ENCODE peak calls at places on chromosomes 7 and 10, in four cellular contexts. P, D, I and O are unnamed samples.

GRCh38 chr7:42096681-42097637 is 140.1 kb downstream of the GLI3 start:
- DNase-seq in I (no peak), D (no peak), P (no peak), O (no peak)

GRCh38 chr10:8279598-8279997 is 225.1 kb downstream of the GATA3 start:
- DNase-seq in I (no peak), D (no peak), P (no peak), O (no peak)

GRCh38 chr10:112363696-112364688 is 9.9 kb upstream of the ACSL5 start:
- DNase-seq in D (no peak), P (no peak), I (no peak), O (no peak)

GRCh38 chr7:151773795-151774194 is 103.1 kb downstream of the PRKAG2 start:
- DNase-seq in D (no peak), P (no peak), I (no peak), O (no peak)

GRCh38 chr7:150335101-150335773 is 6.2 kb downstream of the RARRES2 start:
- DNase-seq in P (no peak), D (peak; percentile 65), I (no peak), O (no peak)

GRCh38 chr7:80918406-80918805 is 445 bp downstream of the SEMA3C start:
- DNase-seq in D (no peak), P (no peak), I (no peak), O (no peak)

GRCh38 chr10:60818134-60818770 is 40.0 kb downstream of the CDK1 start:
- DNase-seq in D (no peak), P (no peak), I (no peak), O (no peak)

GRCh38 chr7:27684491-27684890 is 21.8 kb upstream of the HIBADH start:
- DNase-seq in P (no peak), I (no peak), D (no peak), O (no peak)

GRCh38 chr7:151503902-151504714 is 15.6 kb downstream of the RHEB start:
- DNase-seq in P (peak; percentile 71), I (no peak), D (peak; percentile 42), O (no peak)

GRCh38 chr7:79414910-79415309 is 38.6 kb downstream of the MAGI2 start:
- DNase-seq in I (no peak), D (no peak), P (no peak), O (no peak)

GRCh38 chr7:74656421-74656910 is 1.1 kb upstream of the GTF2I start:
- DNase-seq in P (no peak), I (peak; percentile 36), D (peak; percentile 49), O (peak; percentile 40)

GRCh38 chr10:128029280-128029618 is 97.0 kb downstream of the MKI67 start:
- DNase-seq in I (no peak), D (no peak), P (no peak), O (no peak)

GRCh38 chr10:15325243-15326002 is 45.7 kb downstream of the FAM171A1 start:
- DNase-seq in D (no peak), I (no peak), P (peak; percentile 4), O (no peak)

GRCh38 chr10:3424102-3424803 is 251.7 kb upstream of the PITRM1 start:
- DNase-seq in I (no peak), D (peak; percentile 18), P (no peak), O (no peak)

GRCh38 chr7:94289071-94289470 is 105.6 kb upstream of the COL1A2 start:
- DNase-seq in P (no peak), I (no peak), D (peak; percentile 50), O (no peak)

GRCh38 chr10:35821339-35821911 is 179.3 kb upstream of the FZD8 start:
- DNase-seq in I (no peak), D (no peak), P (no peak), O (peak; percentile 20)

GRCh38 chr7:107982918-107983389 is 20.0 kb downstream of the LAMB1 start:
- DNase-seq in P (no peak), I (no peak), D (no peak), O (no peak)

GRCh38 chr10:37728830-37729229 is 128.6 kb downstream of the ZNF248 start:
- DNase-seq in I (no peak), D (no peak), P (no peak), O (no peak)

GRCh38 chr7:42972703-42973500 is 40.7 kb downstream of the MRPL32 start:
- DNase-seq in P (no peak), I (no peak), D (peak; percentile 4), O (no peak)

GRCh38 chr10:62990126-62990525 is 143.0 kb upstream of the NRBF2 start:
- DNase-seq in D (no peak), P (no peak), I (no peak), O (no peak)

GRCh38 chr10:33876547-33877400 is 542.3 kb upstream of the NRP1 start:
- DNase-seq in P (peak; percentile 54), D (no peak), I (no peak), O (no peak)

GRCh38 chr7:151012921-151013347 is 11.4 kb downstream of the ATG9B start:
- DNase-seq in D (no peak), I (no peak), P (no peak), O (no peak)

GRCh38 chr10:46220187-46220586 is 66.6 kb upstream of the ANTXRL start:
- DNase-seq in I (no peak), D (no peak), P (no peak), O (no peak)

GRCh38 chr10:46222364-46222935 is 64.3 kb upstream of the ANTXRL start:
- DNase-seq in I (no peak), P (no peak), D (no peak), O (no peak)

GRCh38 chr10:46218921-46219320 is 67.9 kb upstream of the ANTXRL start:
- DNase-seq in D (no peak), I (no peak), P (no peak), O (no peak)

GRCh38 chr10:46223064-46223480 is 63.7 kb upstream of the ANTXRL start:
- DNase-seq in D (no peak), P (no peak), I (no peak), O (no peak)

DNA sequence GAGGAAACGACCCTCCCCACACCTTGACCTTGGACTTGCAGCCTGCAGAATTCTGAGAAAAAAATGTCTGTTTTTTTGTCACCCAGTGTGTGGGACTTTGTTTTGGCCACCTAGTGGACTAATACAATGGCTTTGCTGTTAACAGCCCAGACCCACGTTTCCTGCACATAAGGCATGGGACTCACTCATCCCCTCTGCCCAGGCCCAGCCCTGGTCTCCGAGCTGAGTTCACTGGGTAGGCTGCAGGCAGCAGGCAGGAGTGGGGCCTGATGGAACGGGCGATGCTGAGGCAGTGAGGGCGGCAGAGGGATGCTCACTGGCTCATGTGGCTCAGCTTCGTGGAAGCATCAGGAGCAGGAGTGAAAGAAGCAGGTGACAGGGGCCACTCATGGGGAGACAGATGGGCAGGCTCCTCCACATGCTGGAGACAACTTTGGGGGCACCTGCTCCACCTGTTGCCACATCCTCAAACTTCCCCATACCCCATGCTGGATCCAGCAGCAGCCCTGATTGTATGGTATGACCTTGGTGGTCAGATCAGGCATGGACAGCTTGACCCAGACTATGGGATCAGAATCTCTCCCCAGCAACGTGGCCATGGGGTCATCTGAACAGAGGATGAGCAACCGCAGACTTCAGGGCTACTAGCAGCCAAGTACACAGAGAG is 65.8 kb upstream of the ANTXRL start:
- DNase-seq in I (no peak), P (no peak), D (no peak), O (no peak)
- TF ChIP-seq CTCF in I (no peak), P (no peak), D (no peak), O (peak; percentile 7)

GRCh38 chr10:136465-136762 is 1.2 kb downstream of the ZMYND11 start:
- DNase-seq in D (no peak), I (no peak), P (no peak), O (no peak)

GRCh38 chr10:135601-136464 is 578 bp downstream of the ZMYND11 start:
- DNase-seq in I (peak; percentile 47), D (peak; percentile 63), P (no peak), O (peak; percentile 77)

GRCh38 chr10:132961-133898 is 2.0 kb upstream of the ZMYND11 start:
- DNase-seq in I (no peak), P (no peak), D (no peak), O (no peak)

GRCh38 chr10:134205-134742 is 981 bp upstream of the ZMYND11 start:
- DNase-seq in I (peak; percentile 24), D (no peak), P (no peak), O (no peak)

DNA sequence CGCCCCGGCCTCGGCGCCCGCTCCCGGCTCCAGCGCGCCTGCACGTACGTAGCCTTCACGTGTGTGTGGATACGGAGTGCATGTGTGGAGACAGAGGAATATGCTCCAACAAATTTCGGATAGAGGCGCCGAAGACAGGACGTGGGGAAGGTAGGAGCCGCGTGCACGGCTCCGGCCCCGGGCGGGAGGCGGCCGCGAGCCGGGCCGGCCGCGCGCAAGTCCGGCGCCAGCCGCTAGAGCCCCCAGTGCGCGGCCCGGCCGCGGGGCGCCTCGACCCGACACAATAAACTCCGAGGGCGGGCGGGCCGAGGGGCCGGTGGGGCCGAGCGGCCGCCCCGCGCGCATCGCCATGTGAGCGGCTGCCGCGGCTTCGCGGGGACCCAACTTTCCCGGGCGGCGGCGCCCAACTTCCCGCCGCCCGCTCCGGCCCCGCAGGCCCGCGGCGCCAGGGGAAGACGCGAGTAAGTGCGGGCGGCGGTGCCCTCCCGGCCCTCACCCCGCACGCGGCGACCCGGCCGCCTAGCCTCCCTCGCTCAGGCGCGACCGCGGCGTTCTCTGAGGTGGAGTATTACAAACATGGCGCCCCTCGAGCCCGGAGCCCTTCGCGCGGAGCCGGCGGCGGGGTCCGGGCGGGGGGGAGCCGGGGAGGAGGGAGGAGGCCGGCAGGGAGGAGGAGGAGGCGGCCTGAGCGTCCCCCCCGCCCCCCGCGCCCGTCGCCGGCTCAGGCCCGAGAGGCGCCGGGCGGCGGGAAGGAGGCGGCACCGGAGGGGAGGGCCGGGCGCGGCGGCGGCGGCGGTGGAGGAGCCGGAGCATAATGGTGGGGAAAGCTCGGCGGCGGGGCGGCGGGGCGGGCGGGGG is at the start of gene ZMYND11:
- DNase-seq in P (no peak), D (peak; percentile 73), I (peak; percentile 57), O (peak; percentile 80)
- H3K4me3 ChIP-seq in P (peak within 1 kb of the TSS; percentile 53), D (peak within 1 kb of the TSS; percentile 82), I (peak within 1 kb of the TSS; percentile 56), O (peak within 1 kb of the TSS; percentile 85)

DNA sequence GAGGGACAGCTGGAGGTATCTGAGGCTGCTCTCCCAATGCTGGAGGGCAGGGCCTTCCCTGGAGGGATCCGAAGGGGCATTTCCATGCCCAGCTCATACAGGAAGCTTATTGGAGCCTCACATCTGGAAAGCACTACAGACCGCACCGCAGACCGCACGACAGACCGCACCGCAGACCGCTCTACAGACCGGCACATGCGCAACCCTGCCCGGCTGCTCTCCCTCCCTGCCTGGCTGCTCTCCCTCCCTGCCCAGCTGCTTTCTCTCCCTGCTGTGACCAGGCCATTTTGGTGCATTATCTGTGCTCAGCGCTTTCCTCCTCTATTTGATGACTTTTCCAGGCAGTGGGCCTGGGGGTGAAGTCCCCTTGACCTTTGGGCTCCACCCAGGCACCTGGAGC is 39.6 kb upstream of the EN2 start:
- DNase-seq in I (no peak), P (no peak), D (no peak), O (no peak)
- H3K27me3 ChIP-seq in I (peaks cover 3% of the 10 kb centered on the region), P (no peaks in the 10 kb centered on the region), D (no peaks in the 10 kb centered on the region), O (no peaks in the 10 kb centered on the region)

GRCh38 chr7:91194841-91195240 is 69.4 kb upstream of the FZD1 start:
- DNase-seq in I (no peak), D (no peak), P (no peak), O (no peak)

GRCh38 chr7:91198371-91198770 is 65.9 kb upstream of the FZD1 start:
- DNase-seq in P (no peak), I (no peak), D (no peak), O (no peak)

GRCh38 chr7:91191771-91192170 is 72.5 kb upstream of the FZD1 start:
- DNase-seq in P (no peak), I (no peak), D (no peak), O (no peak)

GRCh38 chr7:91196058-91196457 is 68.2 kb upstream of the FZD1 start:
- DNase-seq in I (no peak), P (no peak), D (no peak), O (no peak)

DNA sequence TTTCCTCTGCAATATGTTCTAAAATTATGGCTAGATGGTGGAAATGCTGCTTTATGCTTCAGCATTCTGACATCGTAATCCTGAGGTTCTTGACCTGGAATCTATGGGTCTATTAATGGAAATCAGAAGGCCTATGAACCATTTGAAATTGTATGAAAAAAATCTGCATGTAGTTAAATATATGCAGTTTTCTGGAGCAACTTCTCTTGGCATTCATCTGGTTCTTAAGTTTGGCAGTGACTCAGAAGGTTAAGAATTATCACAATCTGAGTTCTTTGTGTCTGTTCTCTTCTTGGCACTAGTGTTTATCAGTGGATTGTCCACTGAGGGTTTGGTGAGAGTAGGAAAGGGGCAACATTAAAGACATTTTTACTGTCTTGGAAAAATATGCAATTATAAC is 71.1 kb upstream of the FZD1 start:
- DNase-seq in I (no peak), D (no peak), P (no peak), O (no peak)
- TF ChIP-seq CTCF in I (no peak), D (no peak), P (no peak), O (no peak)